ENCODE peak calls at places on chromosomes 13 and 19, in five cellular contexts. N is Ammon's horn; L is stimulated activated CD4-positive, alpha-beta T cell treated with anti-CD3 and anti-CD28 coated beads, Interleukin-2, amount 100 ng/mL, for 48 hours; E is heart left ventricle; O is tibial nerve. G is an unnamed sample.

GRCh38 chr19:18278521-18279265 is 2.7 kb downstream of the JUND start:
- DNase-seq in E (no peak), L (peak), N (no peak), O (no peak), G (no peak)

GRCh38 chr19:5480427-5480836 is 25.2 kb downstream of the ZNRF4 start:
- DNase-seq in E (no peak), O (no peak), L (peak), N (no peak), G (no peak)

GRCh38 chr19:58581227-58582141 is 8.3 kb upstream of the MZF1 start:
- DNase-seq in L (peak), N (peak), O (peak), E (peak), G (peak)

GRCh38 chr19:55253842-55254624 is 4.8 kb downstream of the PPP6R1 start:
- DNase-seq in N (no peak), E (no peak), O (no peak), L (peak), G (no peak)

GRCh38 chr19:1417145-1417544 is 9.8 kb downstream of the DAZAP1 start:
- DNase-seq in O (no peak), N (no peak), E (no peak), L (no peak), G (no peak)

GRCh38 chr13:39273953-39274352 is 235.7 kb downstream of the NHLRC3 start:
- DNase-seq in L (no peak), E (no peak), O (no peak), N (no peak), G (no peak)

GRCh38 chr19:7342143-7342542 is 6.6 kb upstream of the ARHGEF18 start:
- DNase-seq in N (no peak), O (no peak), E (no peak), L (no peak), G (no peak)

GRCh38 chr19:52665529-52665928 is 27.4 kb upstream of the ZNF83 start:
- DNase-seq in O (no peak), L (no peak), N (no peak), E (no peak), G (no peak)

GRCh38 chr19:5147971-5148793 is 179.3 kb downstream of the KDM4B start:
- DNase-seq in O (no peak), L (no peak), E (no peak), N (peak), G (no peak)

GRCh38 chr13:102657630-102658029 is 37.2 kb downstream of the METTL21C start:
- DNase-seq in E (no peak), L (no peak), N (no peak), O (no peak), G (no peak)

GRCh38 chr13:80716610-80717081 is 375.7 kb upstream of the SPRY2 start:
- DNase-seq in N (peak), E (peak), O (no peak), L (no peak), G (peak)

GRCh38 chr13:36839981-36840380 is 21.0 kb downstream of the RFXAP start:
- DNase-seq in N (no peak), E (no peak), L (no peak), O (no peak), G (no peak)

GRCh38 chr19:52896431-52897148 is 845 bp downstream of the ZNF320 start:
- DNase-seq in E (peak), N (no peak), O (no peak), L (no peak), G (no peak)

GRCh38 chr19:55647732-55648656 is at the start of gene CCDC106:
- DNase-seq in E (peak), N (peak), L (no peak), O (no peak), G (peak)

GRCh38 chr19:35294328-35294727 is 2.4 kb downstream of the MAG start:
- DNase-seq in E (no peak), O (no peak), N (no peak), L (no peak), G (no peak)

GRCh38 chr19:56995298-56995697 is 124.5 kb upstream of the USP29 start:
- DNase-seq in N (no peak), O (no peak), E (no peak), L (no peak), G (no peak)

GRCh38 chr19:29793116-29793727 is 18.6 kb upstream of the CCNE1 start:
- DNase-seq in E (no peak), N (no peak), O (no peak), L (no peak), G (no peak)

GRCh38 chr19:3507371-3508120 is 1.4 kb downstream of the FZR1 start:
- DNase-seq in N (no peak), E (no peak), O (no peak), L (no peak), G (no peak)

GRCh38 chr19:24060687-24061356 is 26.2 kb upstream of the ZNF254 start:
- DNase-seq in E (no peak), N (no peak), O (no peak), L (no peak), G (no peak)

GRCh38 chr13:50599927-50600326 is 243.6 kb downstream of the DLEU7 start:
- DNase-seq in O (no peak), L (no peak), E (no peak), N (no peak), G (no peak)

GRCh38 chr19:944171-944567 is 18.3 kb downstream of the ARID3A start:
- DNase-seq in L (no peak), E (no peak), N (no peak), O (no peak), G (no peak)

GRCh38 chr13:25971499-25972145 is 80.2 kb downstream of the SHISA2 start:
- DNase-seq in E (no peak), O (no peak), N (peak), L (no peak), G (no peak)

GRCh38 chr13:20848944-20849343 is 53.6 kb downstream of the XPO4 start:
- DNase-seq in E (no peak), O (no peak), N (no peak), L (no peak), G (no peak)

GRCh38 chr13:112869202-112870061 is 99.6 kb upstream of the MCF2L start:
- DNase-seq in O (no peak), N (no peak), L (no peak), E (no peak), G (peak)

GRCh38 chr19:13579388-13580060 is 73.2 kb upstream of the CACNA1A start:
- DNase-seq in E (no peak), O (no peak), N (no peak), L (no peak), G (no peak)

GRCh38 chr13:31207630-31208549 is 8.1 kb downstream of the B3GLCT start:
- DNase-seq in N (peak), O (no peak), L (no peak), E (peak), G (peak)

GRCh38 chr13:69565334-69565733 is 542.3 kb upstream of the ATXN8OS start:
- DNase-seq in N (no peak), L (no peak), O (no peak), E (no peak), G (no peak)

GRCh38 chr19:49614096-49614857 is 23.3 kb downstream of the PRR12 start:
- DNase-seq in N (no peak), O (no peak), L (no peak), E (no peak), G (no peak)

GRCh38 chr19:5052945-5053485 is 84.1 kb downstream of the KDM4B start:
- DNase-seq in L (no peak), E (no peak), O (no peak), N (no peak), G (no peak)

GRCh38 chr13:113758651-113759524 is at the start of gene TMEM255B:
- DNase-seq in E (peak), L (peak), O (peak), N (peak), G (peak)

GRCh38 chr13:66574606-66575005 is 655.5 kb downstream of the PCDH9 start:
- DNase-seq in E (no peak), N (no peak), O (no peak), L (no peak), G (no peak)

GRCh38 chr19:45791744-45792481 is 732 bp downstream of the DMWD start:
- DNase-seq in O (no peak), E (no peak), L (no peak), N (no peak), G (no peak)